ENCODE peak calls at places on chromosomes 2 and 18, in eight cellular contexts. R is uterus, X is mesendoderm, Y is A549, L is adrenal gland, V is upper lobe of right lung, O is HepG2, P is ovary. U is an unnamed sample.

GRCh38 chr2:226220511-226220910 is 579.1 kb downstream of the IRS1 start:
- DNase-seq in R (no peak), X (no peak), Y (no peak), L (no peak), V (no peak), O (no peak), P (no peak), U (no peak)

GRCh38 chr18:9437672-9438071 is 37.6 kb upstream of the RALBP1 start:
- DNase-seq in R (no peak), X (no peak), Y (no peak), L (no peak), V (no peak), O (no peak), P (no peak), U (no peak)

GRCh38 chr2:100292022-100292580 is 30.2 kb downstream of the LONRF2 start:
- DNase-seq in R (peak; percentile 92), X (peak; percentile 96), Y (peak; percentile 82), L (peak; percentile 95), V (peak; percentile 74), O (peak; percentile 14), P (peak; percentile 71), U (no peak)

GRCh38 chr2:225526731-225527427 is 127.4 kb downstream of the NYAP2 start:
- DNase-seq in R (no peak), X (no peak), Y (no peak), L (no peak), V (no peak), O (no peak), P (no peak), U (no peak)

GRCh38 chr2:80292474-80292873 is 12.1 kb downstream of the LRRTM1 start:
- DNase-seq in R (no peak), X (no peak), Y (no peak), L (no peak), V (no peak), O (no peak), P (no peak), U (no peak)

GRCh38 chr18:76503595-76503994 is 8.6 kb upstream of the ZNF516 start:
- DNase-seq in R (no peak), X (peak; percentile 49), Y (no peak), L (no peak), V (no peak), O (no peak), P (no peak), U (no peak)

GRCh38 chr2:48471048-48471474 is 58.9 kb upstream of the STON1 start:
- DNase-seq in R (peak; percentile 40), X (peak; percentile 80), Y (peak; percentile 35), L (no peak), V (no peak), O (peak; percentile 69), P (no peak), U (no peak)

GRCh38 chr2:119259296-119259860 is 35.7 kb downstream of the STEAP3 start:
- DNase-seq in R (no peak), X (peak; percentile 47), Y (no peak), L (peak; percentile 45), V (no peak), O (no peak), P (no peak), U (peak; percentile 58)

GRCh38 chr18:74436158-74436755 is 20.9 kb downstream of the DIPK1C start:
- DNase-seq in R (no peak), X (no peak), Y (no peak), L (no peak), V (no peak), O (no peak), P (no peak), U (no peak)

GRCh38 chr2:172172513-172173217 is 70.0 kb upstream of the DLX2 start:
- DNase-seq in R (peak; percentile 61), X (peak; percentile 84), Y (peak; percentile 68), L (peak; percentile 78), V (peak; percentile 86), O (peak; percentile 43), P (peak; percentile 73), U (peak; percentile 52)

DNA sequence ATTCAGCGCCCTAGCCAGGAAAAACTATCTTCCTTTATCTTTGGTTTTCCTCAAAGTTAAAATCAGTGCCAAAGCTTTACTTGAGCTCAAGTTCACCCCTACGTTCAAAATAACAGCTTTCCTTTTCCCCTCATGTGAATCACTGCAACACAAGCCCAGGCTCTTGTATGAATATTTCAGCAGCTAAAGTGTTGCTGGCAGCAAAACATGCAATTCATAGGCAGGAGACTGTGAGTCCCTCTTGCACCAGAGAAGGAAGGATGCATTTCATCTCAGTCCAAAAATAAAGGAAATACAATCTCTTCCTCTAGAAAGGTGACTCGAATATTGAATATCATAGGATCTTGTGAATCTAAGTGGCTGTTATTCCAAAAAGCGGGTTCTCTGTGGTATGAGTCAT is 461.3 kb upstream of the SOX11 start:
- DNase-seq in R (no peak), X (no peak), Y (no peak), L (no peak), V (no peak), O (no peak), P (no peak), U (no peak)
- H3K4me3 ChIP-seq in R (no peak overlapping the region), X (no peak overlapping the region), Y (no peak overlapping the region), L (no peak overlapping the region), V (no peak overlapping the region), O (no peak overlapping the region), P (no peak overlapping the region), U (no peak overlapping the region)

GRCh38 chr2:20609995-20610357 is 40.9 kb downstream of the HS1BP3 start:
- DNase-seq in R (no peak), X (no peak), Y (no peak), L (no peak), V (peak; percentile 12), O (peak; percentile 39), P (peak; percentile 15), U (peak; percentile 39)
- H3K4me3 ChIP-seq in R (no peak overlapping the region), X (no peak overlapping the region), Y (no peak overlapping the region), L (no peak overlapping the region), V (no peak overlapping the region), O (no peak overlapping the region), P (no peak overlapping the region), U (no peak overlapping the region)

DNA sequence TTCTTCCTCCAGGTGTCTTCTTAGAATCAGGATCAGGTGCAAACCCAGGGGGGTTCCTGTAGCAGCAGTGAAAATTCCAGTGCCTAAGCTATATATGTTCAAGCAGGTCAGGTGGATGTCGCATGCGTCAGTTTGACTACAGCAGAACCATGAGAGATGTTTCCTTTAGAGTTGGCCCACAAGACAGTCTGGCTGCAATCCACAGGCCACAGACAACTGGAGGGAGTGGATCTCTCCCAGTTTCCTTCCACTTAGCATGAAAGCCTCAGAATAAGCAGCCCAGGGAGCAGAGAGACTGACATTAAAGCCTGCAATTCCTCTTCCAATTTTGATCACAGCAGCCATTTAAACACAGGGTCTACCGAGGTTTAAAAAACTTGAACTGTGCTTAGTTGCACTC is 1.1 kb upstream of the KCNE4 start:
- DNase-seq in R (no peak), X (no peak), Y (no peak), L (no peak), V (no peak), O (no peak), P (no peak), U (no peak)
- H3K4me3 ChIP-seq in R (peak overlapping the region; percentile 41), X (no peak overlapping the region), Y (no peak overlapping the region), L (no peak overlapping the region), V (no peak overlapping the region), O (no peak overlapping the region), P (no peak overlapping the region), U (peak overlapping the region; percentile 36)

DNA sequence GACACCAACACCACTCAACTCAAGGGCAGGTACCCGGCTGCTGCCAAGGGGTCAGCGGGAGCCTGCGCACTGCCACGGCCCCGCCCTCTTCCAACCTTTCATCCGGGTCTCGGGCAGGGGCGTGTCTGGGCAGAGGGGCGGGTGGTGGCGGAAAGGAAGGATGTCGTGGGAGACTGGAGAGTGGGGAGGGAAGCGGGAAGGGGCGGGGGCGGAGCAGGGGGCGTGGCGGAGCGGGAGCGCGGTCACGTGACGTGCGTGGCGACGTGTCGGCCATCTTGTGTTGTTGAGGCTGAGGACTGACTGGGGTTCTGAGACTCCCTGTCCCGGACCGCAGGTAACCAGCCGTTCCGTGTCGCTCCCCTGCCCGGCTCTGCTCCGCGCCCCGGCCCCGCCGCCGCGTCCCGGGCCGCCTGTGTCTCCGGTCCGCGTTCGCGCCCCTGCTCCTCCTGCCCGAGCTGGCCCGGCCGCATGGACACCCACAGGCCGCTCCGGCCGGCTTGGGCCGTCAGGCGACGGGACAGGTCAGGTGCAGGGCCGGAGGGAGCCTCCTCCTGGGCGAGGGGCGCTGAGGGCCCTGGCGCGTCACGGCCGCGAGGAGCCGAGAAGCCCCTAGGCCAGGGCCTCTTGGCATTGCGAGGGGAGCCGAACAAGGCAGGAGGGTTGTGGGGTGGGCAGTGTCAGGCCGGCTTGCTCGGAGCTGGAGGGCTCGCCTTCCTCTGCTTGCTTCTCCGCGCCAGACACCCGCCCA is at the start of gene GIGYF2:
- DNase-seq in R (peak; percentile 96), X (peak; percentile 98), Y (peak; percentile 94), L (peak; percentile 99), V (peak; percentile 99), O (peak; percentile 96), P (peak; percentile 98), U (peak; percentile 96)
- H3K4me3 ChIP-seq in R (peak within 1 kb of the TSS; percentile 95), X (peak within 1 kb of the TSS; percentile 87), Y (peak within 1 kb of the TSS; percentile 85), L (peak within 1 kb of the TSS; percentile 83), V (peak within 1 kb of the TSS; percentile 99), O (peak within 1 kb of the TSS; percentile 97), P (peak within 1 kb of the TSS; percentile 91), U (peak within 1 kb of the TSS; percentile 90)

GRCh38 chr2:74552914-74553811 is 579 bp downstream of the LOXL3 start:
- DNase-seq in R (no peak), X (peak; percentile 51), Y (no peak), L (peak; percentile 76), V (no peak), O (no peak), P (peak; percentile 50), U (no peak)
- H3K4me3 ChIP-seq in R (peak overlapping the region; percentile 59), X (peak overlapping the region; percentile 2), Y (peak overlapping the region; percentile 56), L (no peak overlapping the region), V (peak overlapping the region; percentile 88), O (peak overlapping the region; percentile 62), P (peak overlapping the region; percentile 92), U (peak overlapping the region; percentile 69)

GRCh38 chr2:95728878-95729511 is 137.2 kb downstream of the TRIM43 start:
- DNase-seq in R (peak; percentile 73), X (peak; percentile 80), Y (peak; percentile 8), L (peak; percentile 90), V (no peak), O (peak; percentile 76), P (peak; percentile 61), U (peak; percentile 76)
- H3K4me3 ChIP-seq in R (no peak overlapping the region), X (no peak overlapping the region), Y (no peak overlapping the region), L (no peak overlapping the region), V (no peak overlapping the region), O (no peak overlapping the region), P (no peak overlapping the region), U (no peak overlapping the region)

GRCh38 chr2:130369589-130370341 is 13.9 kb downstream of the PTPN18 start:
- DNase-seq in R (no peak), X (no peak), Y (no peak), L (no peak), V (no peak), O (no peak), P (no peak), U (no peak)
- H3K4me3 ChIP-seq in R (no peak overlapping the region), X (no peak overlapping the region), Y (no peak overlapping the region), L (no peak overlapping the region), V (no peak overlapping the region), O (no peak overlapping the region), P (no peak overlapping the region), U (no peak overlapping the region)

U was measured in dorsolateral prefrontal cortex.